ENCODE peak calls at places on chromosomes 13 and 19, in six cellular contexts. G is activated CD8-positive, alpha-beta T cell treated with anti-CD3 and anti-CD28 coated beads for 36 hours; U is germinal center; S is lower lobe of right lung; M is GM23248; K is activated CD4-positive, alpha-beta T cell treated with anti-CD3 and anti-CD28 coated beads, Interleukin-2, amount 10 ng/mL, durations not matched to agents 7 days and 5 days. B is an unnamed sample.

GRCh38 chr19:3505598-3506383 is at the start of gene FZR1:
- DNase-seq in G (peak), U (peak), S (peak), M (peak), K (peak), B (peak)

GRCh38 chr13:50747939-50748338 is 95.6 kb downstream of the DLEU7 start:
- DNase-seq in G (no peak), U (no peak), S (no peak), M (no peak), K (no peak), B (no peak)

GRCh38 chr19:39297931-39298634 is 1.9 kb downstream of the IFNL1 start:
- DNase-seq in G (peak), U (no peak), S (peak), M (no peak), K (peak), B (no peak)

GRCh38 chr19:51094696-51095279 is 12.1 kb upstream of the KLK14 start:
- DNase-seq in G (peak), U (peak), S (peak), M (peak), K (peak), B (peak)

GRCh38 chr19:50349277-50350057 is 16.0 kb downstream of the NAPSA start:
- DNase-seq in G (no peak), U (no peak), S (peak), M (no peak), K (no peak), B (no peak)

GRCh38 chr19:48754950-48755645 is at the start of gene FGF21:
- DNase-seq in G (no peak), U (no peak), S (no peak), M (no peak), K (no peak), B (peak)

GRCh38 chr13:21674271-21675009 is 3.6 kb downstream of the FGF9 start:
- DNase-seq in G (peak), U (peak), S (no peak), M (peak), K (no peak), B (peak)

GRCh38 chr19:52473655-52474350 is 20.4 kb downstream of the ZNF578 start:
- DNase-seq in G (no peak), U (no peak), S (no peak), M (peak), K (no peak), B (no peak)

GRCh38 chr13:87444135-87444534 is 227.0 kb upstream of the SLITRK5 start:
- DNase-seq in G (no peak), U (no peak), S (no peak), M (no peak), K (no peak), B (no peak)

GRCh38 chr13:29676941-29677452 is 81.5 kb upstream of the SLC7A1 start:
- DNase-seq in G (no peak), U (no peak), S (no peak), M (peak), K (no peak), B (no peak)

GRCh38 chr13:28423010-28423409 is 71.9 kb downstream of the FLT1 start:
- DNase-seq in G (peak), U (peak), S (peak), M (no peak), K (peak), B (no peak)

GRCh38 chr13:36674337-36675212 is 755 bp downstream of the SERTM1 start:
- DNase-seq in G (no peak), U (no peak), S (no peak), M (no peak), K (no peak), B (peak)

GRCh38 chr19:17718988-17719711 is at the start of gene MAP1S:
- DNase-seq in G (peak), U (peak), S (peak), M (peak), K (peak), B (peak)

GRCh38 chr19:39264306-39265290 is 3.6 kb upstream of the IFNL2 start:
- DNase-seq in G (no peak), U (no peak), S (no peak), M (peak), K (no peak), B (peak)

GRCh38 chr13:23986619-23987018 is 89.3 kb upstream of the C1QTNF9B start:
- DNase-seq in G (no peak), U (no peak), S (no peak), M (peak), K (no peak), B (no peak)

GRCh38 chr13:51923983-51924539 is 62.3 kb downstream of the CCDC70 start:
- DNase-seq in G (peak), U (no peak), S (no peak), M (peak), K (no peak), B (peak)

GRCh38 chr13:94662274-94662945 is 49.9 kb downstream of the SOX21 start:
- DNase-seq in G (no peak), U (no peak), S (no peak), M (no peak), K (no peak), B (no peak)

GRCh38 chr13:106709509-106709908 is 141.6 kb upstream of the ARGLU1 start:
- DNase-seq in G (no peak), U (no peak), S (no peak), M (no peak), K (no peak), B (no peak)

GRCh38 chr19:5943623-5944022 is 29.6 kb downstream of the CAPS start:
- DNase-seq in G (no peak), U (no peak), S (no peak), M (peak), K (no peak), B (no peak)

GRCh38 chr19:32189956-32190706 is 155.3 kb upstream of the ZNF507 start:
- DNase-seq in G (no peak), U (no peak), S (no peak), M (no peak), K (no peak), B (no peak)

B was measured in WTC11.